ENCODE peak calls at places on chromosomes 5 and 9, in nine cellular contexts. Y, R, F, E, U, Z, N, T and H are unnamed samples.

GRCh38 chr9:129964901-129965734 is 77.9 kb downstream of the FNBP1 start:
- DNase-seq in Y (no peak), R (no peak), F (no peak), E (no peak), U (no peak), Z (no peak), N (no peak), T (peak), H (no peak)

GRCh38 chr5:158874343-158874742 is 225.4 kb downstream of the EBF1 start:
- DNase-seq in Y (no peak), R (no peak), F (no peak), E (no peak), U (no peak), Z (no peak), N (peak), T (no peak), H (no peak)

GRCh38 chr9:118316831-118317230 is 612.6 kb downstream of the TLR4 start:
- DNase-seq in Y (no peak), R (no peak), F (no peak), E (no peak), U (no peak), Z (no peak), N (no peak), T (no peak), H (no peak)

GRCh38 chr5:161446655-161447054 is 99.9 kb downstream of the GABRB2 start:
- DNase-seq in Y (no peak), R (no peak), F (no peak), E (no peak), U (no peak), Z (no peak), N (no peak), T (no peak), H (no peak)

GRCh38 chr5:74575741-74576538 is 64.6 kb downstream of the ENC1 start:
- DNase-seq in Y (no peak), R (peak), F (no peak), E (no peak), U (no peak), Z (no peak), N (no peak), T (peak), H (no peak)

GRCh38 chr5:129905467-129906176 is 1.4 kb downstream of the CHSY3 start:
- DNase-seq in Y (peak), R (no peak), F (no peak), E (no peak), U (no peak), Z (no peak), N (peak), T (peak), H (no peak)

GRCh38 chr5:77076961-77077820 is 9.9 kb downstream of the ZBED3 start:
- DNase-seq in Y (peak), R (peak), F (peak), E (peak), U (no peak), Z (no peak), N (peak), T (peak), H (no peak)

GRCh38 chr5:95591490-95591901 is 28.4 kb upstream of the GPR150 start:
- DNase-seq in Y (no peak), R (peak), F (no peak), E (no peak), U (no peak), Z (no peak), N (peak), T (peak), H (no peak)

GRCh38 chr9:124780757-124781151 is 3.8 kb downstream of the OLFML2A start:
- DNase-seq in Y (no peak), R (no peak), F (no peak), E (peak), U (no peak), Z (no peak), N (peak), T (no peak), H (no peak)

GRCh38 chr5:10479226-10479721 is 37.6 kb downstream of the ROPN1L start:
- DNase-seq in Y (no peak), R (no peak), F (no peak), E (no peak), U (peak), Z (no peak), N (no peak), T (peak), H (no peak)

GRCh38 chr5:41648976-41649375 is 138.6 kb upstream of the PLCXD3 start:
- DNase-seq in Y (no peak), R (no peak), F (no peak), E (no peak), U (no peak), Z (no peak), N (no peak), T (no peak), H (no peak)

GRCh38 chr5:103569313-103570060 is 6.9 kb upstream of the NUDT12 start:
- DNase-seq in Y (no peak), R (no peak), F (no peak), E (peak), U (no peak), Z (no peak), N (no peak), T (peak), H (no peak)

GRCh38 chr9:88905506-88905905 is 85.8 kb upstream of the S1PR3 start:
- DNase-seq in Y (no peak), R (no peak), F (no peak), E (no peak), U (no peak), Z (no peak), N (no peak), T (peak), H (no peak)

GRCh38 chr5:139670369-139671095 is 22.4 kb downstream of the CXXC5 start:
- DNase-seq in Y (peak), R (peak), F (no peak), E (no peak), U (peak), Z (no peak), N (peak), T (no peak), H (no peak)

GRCh38 chr5:113090336-113091106 is 113.9 kb downstream of the DCP2 start:
- DNase-seq in Y (no peak), R (no peak), F (peak), E (no peak), U (peak), Z (no peak), N (no peak), T (no peak), H (no peak)